ENCODE peak calls at places on chromosome 17, in ten cellular contexts. One of them, this sample, is unnamed.

GRCh38 chr17:72566671-72567484 is 446.1 kb downstream of the SOX9 start:
- DNase-seq in SW480: no peak
- DNase-seq in naive thymus-derived CD8-positive, alpha-beta T cell: no peak
- DNase-seq in left cardiac atrium: no peak
- DNase-seq in Ammon's horn: no peak
- DNase-seq in fibroblast of mammary gland: no peak
- DNase-seq in nephron progenitor cell: no peak
- DNase-seq in HCEC 1CT: no peak
- DNase-seq in fibroblast of pulmonary artery: no peak
- DNase-seq in ACHN: no peak
- DNase-seq in this sample: no peak

GRCh38 chr17:8292639-8293395 is 2.4 kb downstream of the SLC25A35 start:
- DNase-seq in SW480: no peak
- DNase-seq in naive thymus-derived CD8-positive, alpha-beta T cell: no peak
- DNase-seq in left cardiac atrium: no peak
- DNase-seq in Ammon's horn: no peak
- DNase-seq in fibroblast of mammary gland: no peak
- DNase-seq in nephron progenitor cell: no peak
- DNase-seq in HCEC 1CT: no peak
- DNase-seq in fibroblast of pulmonary artery: no peak
- DNase-seq in ACHN: no peak
- DNase-seq in this sample: no peak

GRCh38 chr17:45965741-45966140 is 33.3 kb upstream of the STH start:
- DNase-seq in SW480: no peak
- DNase-seq in naive thymus-derived CD8-positive, alpha-beta T cell: no peak
- DNase-seq in left cardiac atrium: no peak
- DNase-seq in Ammon's horn: no peak
- DNase-seq in fibroblast of mammary gland: no peak
- DNase-seq in nephron progenitor cell: no peak
- DNase-seq in HCEC 1CT: no peak
- DNase-seq in fibroblast of pulmonary artery: no peak
- DNase-seq in ACHN: no peak
- DNase-seq in this sample: no peak

GRCh38 chr17:6163632-6164319 is 93.6 kb downstream of the WSCD1 start:
- DNase-seq in SW480: no peak
- DNase-seq in naive thymus-derived CD8-positive, alpha-beta T cell: no peak
- DNase-seq in left cardiac atrium: no peak
- DNase-seq in Ammon's horn: no peak
- DNase-seq in fibroblast of mammary gland: peak
- DNase-seq in nephron progenitor cell: no peak
- DNase-seq in HCEC 1CT: no peak
- DNase-seq in fibroblast of pulmonary artery: no peak
- DNase-seq in ACHN: no peak
- DNase-seq in this sample: peak

GRCh38 chr17:51029568-51030463 is 90.9 kb downstream of the SPAG9 start:
- DNase-seq in SW480: no peak
- DNase-seq in naive thymus-derived CD8-positive, alpha-beta T cell: no peak
- DNase-seq in left cardiac atrium: no peak
- DNase-seq in Ammon's horn: no peak
- DNase-seq in fibroblast of mammary gland: peak
- DNase-seq in nephron progenitor cell: no peak
- DNase-seq in HCEC 1CT: no peak
- DNase-seq in fibroblast of pulmonary artery: peak
- DNase-seq in ACHN: peak
- DNase-seq in this sample: no peak

GRCh38 chr17:75563063-75563758 is 24.4 kb upstream of the MYO15B start:
- DNase-seq in SW480: no peak
- DNase-seq in naive thymus-derived CD8-positive, alpha-beta T cell: no peak
- DNase-seq in left cardiac atrium: no peak
- DNase-seq in Ammon's horn: no peak
- DNase-seq in fibroblast of mammary gland: no peak
- DNase-seq in nephron progenitor cell: peak
- DNase-seq in HCEC 1CT: no peak
- DNase-seq in fibroblast of pulmonary artery: no peak
- DNase-seq in ACHN: no peak
- DNase-seq in this sample: no peak

GRCh38 chr17:77098884-77099545 is 41.8 kb upstream of the SEC14L1 start:
- DNase-seq in SW480: peak
- DNase-seq in naive thymus-derived CD8-positive, alpha-beta T cell: peak
- DNase-seq in left cardiac atrium: no peak
- DNase-seq in Ammon's horn: peak
- DNase-seq in fibroblast of mammary gland: peak
- DNase-seq in nephron progenitor cell: no peak
- DNase-seq in HCEC 1CT: peak
- DNase-seq in fibroblast of pulmonary artery: peak
- DNase-seq in ACHN: no peak
- DNase-seq in this sample: no peak

GRCh38 chr17:17694229-17695081 is 13.2 kb downstream of the RAI1 start:
- DNase-seq in SW480: peak
- DNase-seq in naive thymus-derived CD8-positive, alpha-beta T cell: peak
- DNase-seq in left cardiac atrium: peak
- DNase-seq in Ammon's horn: peak
- DNase-seq in fibroblast of mammary gland: peak
- DNase-seq in nephron progenitor cell: peak
- DNase-seq in HCEC 1CT: peak
- DNase-seq in fibroblast of pulmonary artery: peak
- DNase-seq in ACHN: peak
- DNase-seq in this sample: no peak

GRCh38 chr17:36136439-36136838 is 32.8 kb downstream of the CCL4 start:
- DNase-seq in SW480: peak
- DNase-seq in naive thymus-derived CD8-positive, alpha-beta T cell: no peak
- DNase-seq in left cardiac atrium: no peak
- DNase-seq in Ammon's horn: no peak
- DNase-seq in fibroblast of mammary gland: no peak
- DNase-seq in nephron progenitor cell: no peak
- DNase-seq in HCEC 1CT: no peak
- DNase-seq in fibroblast of pulmonary artery: no peak
- DNase-seq in ACHN: no peak
- DNase-seq in this sample: no peak

GRCh38 chr17:54900457-54901229 is at the start of gene TOM1L1:
- DNase-seq in SW480: peak
- DNase-seq in naive thymus-derived CD8-positive, alpha-beta T cell: no peak
- DNase-seq in left cardiac atrium: peak
- DNase-seq in Ammon's horn: peak
- DNase-seq in fibroblast of mammary gland: peak
- DNase-seq in nephron progenitor cell: peak
- DNase-seq in HCEC 1CT: peak
- DNase-seq in fibroblast of pulmonary artery: peak
- DNase-seq in ACHN: peak
- DNase-seq in this sample: no peak

GRCh38 chr17:40647549-40648325 is at the start of gene SMARCE1:
- DNase-seq in SW480: peak
- DNase-seq in naive thymus-derived CD8-positive, alpha-beta T cell: peak
- DNase-seq in left cardiac atrium: peak
- DNase-seq in Ammon's horn: peak
- DNase-seq in fibroblast of mammary gland: peak
- DNase-seq in nephron progenitor cell: peak
- DNase-seq in HCEC 1CT: peak
- DNase-seq in fibroblast of pulmonary artery: peak
- DNase-seq in ACHN: peak
- DNase-seq in this sample: peak

GRCh38 chr17:42340691-42341127 is 47.5 kb downstream of the STAT3 start:
- DNase-seq in SW480: no peak
- DNase-seq in naive thymus-derived CD8-positive, alpha-beta T cell: no peak
- DNase-seq in left cardiac atrium: no peak
- DNase-seq in Ammon's horn: no peak
- DNase-seq in fibroblast of mammary gland: peak
- DNase-seq in nephron progenitor cell: no peak
- DNase-seq in HCEC 1CT: no peak
- DNase-seq in fibroblast of pulmonary artery: no peak
- DNase-seq in ACHN: no peak
- DNase-seq in this sample: no peak

GRCh38 chr17:80187090-80187489 is 17.3 kb downstream of the CARD14 start:
- DNase-seq in SW480: no peak
- DNase-seq in naive thymus-derived CD8-positive, alpha-beta T cell: no peak
- DNase-seq in left cardiac atrium: no peak
- DNase-seq in Ammon's horn: no peak
- DNase-seq in fibroblast of mammary gland: peak
- DNase-seq in nephron progenitor cell: no peak
- DNase-seq in HCEC 1CT: peak
- DNase-seq in fibroblast of pulmonary artery: peak
- DNase-seq in ACHN: no peak
- DNase-seq in this sample: peak

GRCh38 chr17:77424585-77425344 is 284.0 kb downstream of the SEC14L1 start:
- DNase-seq in SW480: no peak
- DNase-seq in naive thymus-derived CD8-positive, alpha-beta T cell: no peak
- DNase-seq in left cardiac atrium: peak
- DNase-seq in Ammon's horn: peak
- DNase-seq in fibroblast of mammary gland: peak
- DNase-seq in nephron progenitor cell: peak
- DNase-seq in HCEC 1CT: peak
- DNase-seq in fibroblast of pulmonary artery: peak
- DNase-seq in ACHN: peak
- DNase-seq in this sample: peak

This sample was measured in skeletal muscle cell.